ENCODE peak calls at places on chromosomes 12 and 14, in eight cellular contexts. Y is type B pancreatic cell; U is adrenal gland; O is NCI-H345; A is stimulated activated CD4-positive, alpha-beta T cell treated with anti-CD3 and anti-CD28 coated beads, TNF-alpha, amount 100 ng/mL, for 1 hour; Z is GF-D8; L is GM12865; B is M059J. R is an unnamed sample.
A peak's percentile ranks its signal among the peaks of the same experiment; 100 is the strongest.

GRCh38 chr14:56996721-56997399 is 186.6 kb upstream of the OTX2 start:
- DNase-seq in Y (no peak), U (no peak), O (no peak), A (no peak), Z (no peak), L (no peak), B (no peak), R (no peak)

GRCh38 chr14:91371990-91372375 is 45.6 kb downstream of the CCDC88C start:
- DNase-seq in Y (no peak), U (no peak), O (no peak), A (no peak), Z (no peak), L (no peak), B (no peak), R (no peak)

GRCh38 chr14:99605299-99605961 is 1.4 kb upstream of the CCDC85C start:
- DNase-seq in Y (no peak), U (peak; percentile 68), O (peak; percentile 90), A (peak; percentile 62), Z (no peak), L (peak; percentile 78), B (peak; percentile 67), R (peak; percentile 79)

GRCh38 chr14:42140831-42141279 is 534.2 kb downstream of the LRFN5 start:
- DNase-seq in Y (no peak), U (no peak), O (no peak), A (no peak), Z (no peak), L (no peak), B (peak; percentile 55), R (no peak)

GRCh38 chr12:2876431-2877046 is 435 bp downstream of the FOXM1 start:
- DNase-seq in Y (no peak), U (no peak), O (no peak), A (no peak), Z (no peak), L (peak; percentile 57), B (peak; percentile 29), R (peak; percentile 36)

GRCh38 chr12:31118831-31119530 is 45.3 kb downstream of the DDX11 start:
- DNase-seq in Y (peak; percentile 77), U (no peak), O (peak; percentile 66), A (no peak), Z (no peak), L (peak; percentile 27), B (peak; percentile 44), R (no peak)

GRCh38 chr12:103855036-103855712 is 14.1 kb upstream of the NT5DC3 start:
- DNase-seq in Y (no peak), U (no peak), O (peak; percentile 12), A (no peak), Z (no peak), L (no peak), B (peak; percentile 83), R (no peak)

GRCh38 chr14:96925422-96925821 is 128.2 kb downstream of the VRK1 start:
- DNase-seq in Y (no peak), U (no peak), O (no peak), A (no peak), Z (no peak), L (no peak), B (no peak), R (no peak)

GRCh38 chr14:50225067-50225973 is 6.1 kb downstream of the SOS2 start:
- DNase-seq in Y (no peak), U (peak; percentile 43), O (no peak), A (no peak), Z (no peak), L (no peak), B (peak; percentile 92), R (no peak)

GRCh38 chr14:64170190-64170589 is 124.0 kb downstream of the ESR2 start:
- DNase-seq in Y (no peak), U (no peak), O (no peak), A (no peak), Z (no peak), L (no peak), B (no peak), R (no peak)

GRCh38 chr12:1206118-1206734 is 215.2 kb downstream of the ERC1 start:
- DNase-seq in Y (no peak), U (no peak), O (no peak), A (no peak), Z (no peak), L (no peak), B (peak; percentile 59), R (no peak)

GRCh38 chr14:101035466-101036225 is 132.1 kb upstream of the RTL1 start:
- DNase-seq in Y (no peak), U (no peak), O (no peak), A (no peak), Z (no peak), L (no peak), B (no peak), R (no peak)

GRCh38 chr12:27289414-27289813 is 43.2 kb upstream of the BMAL2 start:
- DNase-seq in Y (no peak), U (no peak), O (no peak), A (no peak), Z (no peak), L (peak; percentile 29), B (peak; percentile 17), R (no peak)

GRCh38 chr14:91387135-91387849 is 30.3 kb downstream of the CCDC88C start:
- DNase-seq in Y (no peak), U (no peak), O (no peak), A (no peak), Z (no peak), L (no peak), B (peak; percentile 63), R (no peak)

GRCh38 chr14:100435459-100435858 is 112.3 kb downstream of the SLC25A47 start:
- DNase-seq in Y (no peak), U (no peak), O (no peak), A (no peak), Z (no peak), L (no peak), B (no peak), R (no peak)

GRCh38 chr14:104467641-104468040 is 111.9 kb upstream of the C14orf180 start:
- DNase-seq in Y (no peak), U (no peak), O (no peak), A (no peak), Z (no peak), L (no peak), B (no peak), R (no peak)

GRCh38 chr12:21823581-21823980 is 49.1 kb upstream of the KCNJ8 start:
- DNase-seq in Y (no peak), U (no peak), O (no peak), A (no peak), Z (no peak), L (no peak), B (peak; percentile 15), R (no peak)

GRCh38 chr12:40827923-40828592 is 135.8 kb downstream of the CNTN1 start:
- DNase-seq in Y (no peak), U (no peak), O (no peak), A (no peak), Z (no peak), L (no peak), B (no peak), R (peak; percentile 35)

GRCh38 chr12:54154708-54155316 is 34.0 kb downstream of the SMUG1 start:
- DNase-seq in Y (no peak), U (no peak), O (no peak), A (no peak), Z (no peak), L (no peak), B (no peak), R (no peak)

GRCh38 chr14:66228267-66228970 is 257.8 kb upstream of the CCDC196 start:
- DNase-seq in Y (no peak), U (peak; percentile 39), O (no peak), A (no peak), Z (no peak), L (peak; percentile 14), B (peak; percentile 14), R (no peak)

GRCh38 chr12:24544368-24544767 is 404.5 kb downstream of the BCAT1 start:
- DNase-seq in Y (no peak), U (no peak), O (no peak), A (no peak), Z (no peak), L (no peak), B (no peak), R (no peak)

GRCh38 chr12:121294151-121294889 is 2.2 kb downstream of the CAMKK2 start:
- DNase-seq in Y (no peak), U (no peak), O (no peak), A (no peak), Z (no peak), L (no peak), B (no peak), R (no peak)

GRCh38 chr14:31205681-31206535 is 1.7 kb downstream of the HECTD1 start:
- DNase-seq in Y (no peak), U (no peak), O (peak; percentile 9), A (no peak), Z (no peak), L (peak; percentile 24), B (peak; percentile 43), R (no peak)

GRCh38 chr12:101969-102878 is 35.7 kb downstream of the IQSEC3 start:
- DNase-seq in Y (no peak), U (no peak), O (no peak), A (no peak), Z (no peak), L (peak; percentile 16), B (no peak), R (no peak)

GRCh38 chr12:109304485-109304884 is 4.6 kb downstream of the FOXN4 start:
- DNase-seq in Y (no peak), U (no peak), O (peak; percentile 32), A (no peak), Z (no peak), L (no peak), B (no peak), R (no peak)

GRCh38 chr14:59328410-59328809 is 136.8 kb downstream of the GPR135 start:
- DNase-seq in Y (no peak), U (no peak), O (no peak), A (no peak), Z (no peak), L (no peak), B (peak; percentile 44), R (no peak)

GRCh38 chr12:68474467-68475204 is 136.1 kb upstream of the RAP1B start:
- DNase-seq in Y (no peak), U (no peak), O (no peak), A (no peak), Z (no peak), L (no peak), B (no peak), R (no peak)

GRCh38 chr12:64682572-64683277 is 72.4 kb downstream of the RASSF3 start:
- DNase-seq in Y (no peak), U (peak; percentile 91), O (peak; percentile 55), A (no peak), Z (no peak), L (no peak), B (no peak), R (peak; percentile 45)

GRCh38 chr12:107523760-107524558 is 161.6 kb upstream of the PWP1 start:
- DNase-seq in Y (peak; percentile 39), U (no peak), O (peak; percentile 64), A (no peak), Z (no peak), L (no peak), B (no peak), R (peak; percentile 99)

GRCh38 chr14:55000381-55000780 is 26.5 kb downstream of the WDHD1 start:
- DNase-seq in Y (no peak), U (no peak), O (no peak), A (no peak), Z (peak; percentile 88), L (no peak), B (peak; percentile 48), R (no peak)

GRCh38 chr12:92745874-92746553 is 43.2 kb downstream of the PLEKHG7 start:
- DNase-seq in Y (no peak), U (peak; percentile 79), O (no peak), A (no peak), Z (no peak), L (no peak), B (peak; percentile 94), R (no peak)

GRCh38 chr12:56081393-56082347 is 1.7 kb downstream of the ERBB3 start:
- DNase-seq in Y (no peak), U (no peak), O (no peak), A (no peak), Z (no peak), L (no peak), B (no peak), R (no peak)

GRCh38 chr12:24933694-24934407 is 15.1 kb downstream of the BCAT1 start:
- DNase-seq in Y (no peak), U (no peak), O (no peak), A (no peak), Z (no peak), L (no peak), B (no peak), R (no peak)

GRCh38 chr12:100539209-100539608 is 34.3 kb upstream of the GAS2L3 start:
- DNase-seq in Y (no peak), U (no peak), O (no peak), A (no peak), Z (no peak), L (peak; percentile 34), B (peak; percentile 32), R (no peak)

R was measured in NCI-H2081.